ENCODE peak calls at places on chromosomes 2 and 18, in four cellular contexts. Z, P, V and O are unnamed samples.

GRCh38 chr2:216776076-216776726 is 80.9 kb upstream of the IGFBP5 start:
- DNase-seq in P (no peak), V (no peak), Z (peak), O (no peak)

GRCh38 chr2:74441690-74442482 is at the start of gene RTKN:
- DNase-seq in Z (no peak), V (no peak), P (no peak), O (no peak)

GRCh38 chr2:128601298-128602037 is 282.8 kb upstream of the HS6ST1 start:
- DNase-seq in P (no peak), V (no peak), Z (no peak), O (no peak)

GRCh38 chr2:108604196-108604595 is 69.9 kb downstream of the LIMS1 start:
- DNase-seq in P (no peak), V (no peak), Z (no peak), O (no peak)

GRCh38 chr2:98295275-98295674 is 51.0 kb upstream of the CNGA3 start:
- DNase-seq in V (no peak), Z (no peak), P (no peak), O (no peak)

GRCh38 chr2:60407398-60407797 is 146.1 kb downstream of the BCL11A start:
- DNase-seq in P (no peak), V (no peak), Z (no peak), O (no peak)

GRCh38 chr2:48519608-48520007 is 10.3 kb upstream of the STON1 start:
- DNase-seq in Z (no peak), V (no peak), P (peak), O (no peak)

GRCh38 chr2:72561621-72562318 is 264.1 kb downstream of the EXOC6B start:
- DNase-seq in V (peak), P (peak), Z (no peak), O (peak)

GRCh38 chr18:50610349-50610748 is 50.5 kb downstream of the MAPK4 start:
- DNase-seq in Z (no peak), P (no peak), V (no peak), O (no peak)

GRCh38 chr2:33241072-33241471 is 235.4 kb upstream of the RASGRP3 start:
- DNase-seq in P (no peak), Z (no peak), V (no peak), O (no peak)

GRCh38 chr2:157032019-157032418 is 225.5 kb upstream of the GALNT5 start:
- DNase-seq in P (peak), V (peak), Z (no peak), O (peak)

GRCh38 chr18:44411277-44411900 is 269.3 kb upstream of the SETBP1 start:
- DNase-seq in Z (no peak), V (no peak), P (no peak), O (peak)

GRCh38 chr2:45845058-45845457 is 193.6 kb downstream of the PRKCE start:
- DNase-seq in P (no peak), V (no peak), Z (no peak), O (no peak)

GRCh38 chr2:34498561-34498960 is 899.5 kb upstream of the FAM98A start:
- DNase-seq in V (no peak), P (no peak), Z (no peak), O (no peak)

GRCh38 chr18:11849279-11849678 is 1.9 kb upstream of the CHMP1B start:
- DNase-seq in Z (no peak), P (no peak), V (no peak), O (no peak)

GRCh38 chr2:106316937-106317336 is 122.8 kb upstream of the UXS1 start:
- DNase-seq in Z (no peak), P (no peak), V (no peak), O (no peak)

GRCh38 chr2:106038598-106039375 is 155.3 kb downstream of the UXS1 start:
- DNase-seq in P (no peak), Z (no peak), V (no peak), O (no peak)

GRCh38 chr18:34223164-34223892 is 1.4 kb downstream of the NOL4 start:
- DNase-seq in P (no peak), V (no peak), Z (peak), O (no peak)

GRCh38 chr2:158799181-158799580 is 4.1 kb downstream of the DAPL1 start:
- DNase-seq in Z (no peak), V (no peak), P (no peak), O (no peak)

GRCh38 chr2:152525277-152525838 is 190.4 kb downstream of the FMNL2 start:
- DNase-seq in V (peak), P (no peak), Z (no peak), O (no peak)

GRCh38 chr18:23036611-23037259 is 98.5 kb upstream of the CABLES1 start:
- DNase-seq in P (no peak), Z (no peak), V (no peak), O (no peak)

GRCh38 chr2:122734756-122735155 is 979.3 kb downstream of the TSN start:
- DNase-seq in V (no peak), Z (no peak), P (no peak), O (no peak)

GRCh38 chr2:11344342-11344955 is at the start of gene ROCK2:
- DNase-seq in Z (peak), V (no peak), P (no peak), O (no peak)

GRCh38 chr2:40416486-40416885 is 35.4 kb downstream of the SLC8A1 start:
- DNase-seq in V (no peak), P (no peak), Z (no peak), O (no peak)

GRCh38 chr2:162475661-162476060 is 131.7 kb downstream of the GCA start:
- DNase-seq in V (no peak), P (no peak), Z (peak), O (peak)

GRCh38 chr2:222842517-222843174 is 18.2 kb upstream of the ACSL3 start:
- DNase-seq in V (no peak), Z (no peak), P (no peak), O (no peak)

GRCh38 chr18:58565021-58565420 is 63.9 kb downstream of the ALPK2 start:
- DNase-seq in V (no peak), P (no peak), Z (no peak), O (no peak)

GRCh38 chr2:148720501-148720998 is 76.0 kb downstream of the EPC2 start:
- DNase-seq in P (no peak), V (no peak), Z (peak), O (peak)

GRCh38 chr2:73359915-73360697 is 25.5 kb upstream of the ALMS1 start:
- DNase-seq in V (no peak), Z (no peak), P (no peak), O (no peak)

GRCh38 chr2:231642631-231643493 is 50.2 kb downstream of the TEX44 start:
- DNase-seq in Z (no peak), P (peak), V (peak), O (peak)

GRCh38 chr2:141384676-141385075 is 746.1 kb downstream of the LRP1B start:
- DNase-seq in Z (no peak), P (no peak), V (peak), O (peak)

GRCh38 chr18:21450913-21451312 is 149.6 kb downstream of the ESCO1 start:
- DNase-seq in Z (no peak), P (no peak), V (no peak), O (peak)

GRCh38 chr2:23545811-23546210 is 160.8 kb downstream of the KLHL29 start:
- DNase-seq in Z (no peak), P (no peak), V (no peak), O (no peak)

GRCh38 chr2:165202230-165202629 is 1.6 kb downstream of the SCN3A start:
- DNase-seq in P (no peak), V (no peak), Z (no peak), O (no peak)

GRCh38 chr18:35754464-35754863 is 172.9 kb downstream of the GALNT1 start:
- DNase-seq in P (no peak), V (no peak), Z (no peak), O (no peak)

GRCh38 chr18:10088734-10089133 is 174.9 kb downstream of the VAPA start:
- DNase-seq in P (no peak), Z (no peak), V (no peak), O (no peak)

GRCh38 chr18:57984490-57985109 is 59.4 kb upstream of the NEDD4L start:
- DNase-seq in Z (peak), P (no peak), V (no peak), O (no peak)